ENCODE peak calls at places on chromosomes 5 and 9, in eight cellular contexts. P is gastrocnemius medialis, R is fibroblast of lung, H is pancreas, S is heart right ventricle, E is Panc1, K is BJ, X is endodermal cell. I is an unnamed sample.

GRCh38 chr5:76522103-76522942 is 100.9 kb downstream of the F2RL2 start:
- DNase-seq in P (no peak), R (no peak), H (no peak), S (no peak), E (no peak), K (no peak), X (no peak), I (no peak)

GRCh38 chr9:113562653-113563381 is 99.3 kb downstream of the RGS3 start:
- DNase-seq in P (no peak), R (no peak), H (peak; percentile 39), S (no peak), E (no peak), K (no peak), X (peak; percentile 29), I (no peak)

GRCh38 chr5:78497573-78498533 is 137.4 kb downstream of the SCAMP1 start:
- DNase-seq in P (no peak), R (peak; percentile 62), H (peak; percentile 61), S (no peak), E (no peak), K (no peak), X (no peak), I (peak; percentile 21)

GRCh38 chr9:131874916-131875670 is 135.2 kb upstream of the RAPGEF1 start:
- DNase-seq in P (no peak), R (no peak), H (peak; percentile 18), S (no peak), E (no peak), K (no peak), X (no peak), I (no peak)

GRCh38 chr9:125784286-125785049 is 37.3 kb downstream of the PBX3 start:
- DNase-seq in P (no peak), R (peak; percentile 69), H (no peak), S (no peak), E (no peak), K (peak; percentile 39), X (no peak), I (no peak)

GRCh38 chr5:35233121-35233520 is 2.8 kb upstream of the PRLR start:
- DNase-seq in P (no peak), R (no peak), H (no peak), S (no peak), E (no peak), K (no peak), X (no peak), I (no peak)

GRCh38 chr5:139488269-139488668 is 5.7 kb upstream of the STING1 start:
- DNase-seq in P (peak; percentile 35), R (no peak), H (no peak), S (peak; percentile 49), E (no peak), K (no peak), X (no peak), I (no peak)

GRCh38 chr5:141947366-141947765 is 10.6 kb downstream of the PCDH12 start:
- DNase-seq in P (no peak), R (no peak), H (no peak), S (no peak), E (no peak), K (no peak), X (no peak), I (no peak)

GRCh38 chr9:120480707-120481106 is 99.3 kb downstream of the CDK5RAP2 start:
- DNase-seq in P (peak; percentile 77), R (peak; percentile 37), H (no peak), S (no peak), E (no peak), K (no peak), X (peak; percentile 40), I (no peak)

GRCh38 chr9:110049699-110050450 is 158.1 kb downstream of the C9orf152 start:
- DNase-seq in P (no peak), R (peak; percentile 36), H (peak; percentile 76), S (peak; percentile 29), E (no peak), K (no peak), X (peak; percentile 81), I (no peak)

GRCh38 chr9:79329861-79330260 is 241.9 kb upstream of the TLE4 start:
- DNase-seq in P (no peak), R (peak; percentile 63), H (no peak), S (no peak), E (no peak), K (no peak), X (no peak), I (no peak)

GRCh38 chr9:127612993-127613954 is 1.2 kb downstream of the STXBP1 start:
- DNase-seq in P (peak; percentile 44), R (peak; percentile 73), H (peak; percentile 77), S (peak; percentile 84), E (no peak), K (no peak), X (peak; percentile 84), I (peak; percentile 11)

GRCh38 chr9:13279284-13280162 is at the start of gene MPDZ:
- DNase-seq in P (peak; percentile 36), R (peak; percentile 73), H (peak; percentile 84), S (peak; percentile 56), E (no peak), K (no peak), X (peak; percentile 88), I (no peak)

GRCh38 chr9:30524311-30524710 is 1860.1 kb upstream of the ACO1 start:
- DNase-seq in P (no peak), R (no peak), H (no peak), S (no peak), E (no peak), K (no peak), X (no peak), I (no peak)

GRCh38 chr5:98296426-98296825 is 477.0 kb upstream of the RGMB start:
- DNase-seq in P (no peak), R (peak; percentile 73), H (no peak), S (no peak), E (no peak), K (no peak), X (no peak), I (no peak)

GRCh38 chr9:120289091-120289490 is 290.9 kb downstream of the CDK5RAP2 start:
- DNase-seq in P (no peak), R (peak; percentile 11), H (no peak), S (no peak), E (no peak), K (no peak), X (no peak), I (no peak)

GRCh38 chr9:35756275-35756742 is 2.2 kb upstream of the MSMP start:
- DNase-seq in P (no peak), R (no peak), H (peak; percentile 87), S (peak; percentile 59), E (no peak), K (no peak), X (no peak), I (no peak)

GRCh38 chr5:163789870-163790269 is 284.5 kb downstream of the MAT2B start:
- DNase-seq in P (no peak), R (peak; percentile 49), H (no peak), S (no peak), E (no peak), K (no peak), X (no peak), I (no peak)

GRCh38 chr5:72241346-72242003 is 78.6 kb downstream of the MRPS27 start:
- DNase-seq in P (no peak), R (no peak), H (no peak), S (no peak), E (no peak), K (no peak), X (no peak), I (no peak)

GRCh38 chr5:78527054-78527884 is 121.3 kb downstream of the LHFPL2 start:
- DNase-seq in P (peak; percentile 60), R (peak; percentile 97), H (no peak), S (peak; percentile 87), E (no peak), K (peak; percentile 91), X (peak; percentile 70), I (no peak)

GRCh38 chr9:137077758-137078693 is 709 bp downstream of the UAP1L1 start:
- DNase-seq in P (no peak), R (no peak), H (no peak), S (no peak), E (no peak), K (no peak), X (peak; percentile 65), I (peak; percentile 63)

GRCh38 chr5:180173198-180173544 is 35.8 kb downstream of the RASGEF1C start:
- DNase-seq in P (no peak), R (no peak), H (no peak), S (no peak), E (no peak), K (no peak), X (no peak), I (no peak)

GRCh38 chr5:35821513-35821912 is 35.2 kb upstream of the IL7R start:
- DNase-seq in P (no peak), R (no peak), H (no peak), S (no peak), E (no peak), K (no peak), X (no peak), I (no peak)

GRCh38 chr5:151523335-151523734 is 67.8 kb downstream of the FAT2 start:
- DNase-seq in P (no peak), R (peak; percentile 12), H (no peak), S (no peak), E (peak; percentile 41), K (no peak), X (peak; percentile 90), I (no peak)

GRCh38 chr9:68949271-68950000 is 64.5 kb downstream of the PRKACG start:
- DNase-seq in P (no peak), R (no peak), H (no peak), S (peak; percentile 23), E (peak; percentile 1), K (no peak), X (peak; percentile 55), I (peak; percentile 22)
- TF ChIP-seq CTCF in P (peak; percentile 25), R (no peak), H (no peak), S (peak; percentile 26), E (peak; percentile 2), K (no peak), X (peak; percentile 32), I (peak; percentile 47)

GRCh38 chr5:135511858-135512257 is 23.9 kb downstream of the NEUROG1 start:
- DNase-seq in P (no peak), R (no peak), H (no peak), S (no peak), E (no peak), K (no peak), X (no peak), I (no peak)
- H3K27me3 ChIP-seq in P (peaks cover 9% of the 10 kb centered on the region), R (peaks cover 5% of the 10 kb centered on the region), H (peaks cover 21% of the 10 kb centered on the region), S (peaks cover 37% of the 10 kb centered on the region), E (peaks cover 2% of the 10 kb centered on the region), K (peaks cover 18% of the 10 kb centered on the region), X (peaks cover 85% of the 10 kb centered on the region), I (peaks cover 5% of the 10 kb centered on the region)

GRCh38 chr5:122755740-122756139 is 19.1 kb upstream of the SNX2 start:
- DNase-seq in P (no peak), R (no peak), H (no peak), S (no peak), E (no peak), K (no peak), X (no peak), I (no peak)
- H3K4me3 ChIP-seq in P (no peak overlapping the region), R (no peak overlapping the region), H (no peak overlapping the region), S (no peak overlapping the region), E (no peak overlapping the region), K (no peak overlapping the region), X (no peak overlapping the region), I (no peak overlapping the region)

DNA sequence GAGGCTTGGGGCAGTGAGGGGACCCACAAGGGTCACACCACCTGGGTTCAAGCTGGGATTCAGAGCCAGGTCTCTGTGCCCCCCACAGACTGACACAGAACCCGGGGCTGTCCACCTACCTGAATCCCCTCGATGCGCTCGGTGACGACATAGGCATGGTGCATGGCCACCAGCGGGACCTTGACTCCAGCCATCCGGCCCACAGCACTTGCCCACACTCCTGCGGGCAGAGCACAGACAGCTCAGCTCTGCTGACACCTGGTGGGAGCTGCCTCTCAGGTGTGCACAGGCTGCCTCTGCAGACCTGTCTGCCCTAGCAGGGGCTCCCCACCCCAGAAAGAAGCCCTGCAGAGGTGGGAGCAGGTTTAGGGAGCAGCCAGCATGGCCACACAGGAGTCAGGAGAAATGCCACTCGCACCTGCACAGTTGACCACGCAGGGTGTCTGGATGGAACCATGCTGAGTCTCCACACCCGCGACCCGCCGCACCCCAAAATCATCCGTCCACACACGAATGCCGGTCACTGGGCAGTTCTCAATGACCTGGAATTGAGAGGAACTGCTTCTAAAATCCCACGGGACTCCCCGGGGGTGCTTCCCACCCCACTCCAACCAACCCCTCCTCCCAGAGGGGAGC is 8.4 kb downstream of the SARDH start:
- DNase-seq in P (no peak), R (no peak), H (no peak), S (no peak), E (no peak), K (no peak), X (peak; percentile 59), I (no peak)
- TF ChIP-seq CTCF in P (no peak), R (no peak), H (no peak), S (no peak), E (no peak), K (no peak), X (peak; percentile 48), I (no peak)

I was measured in GM06990.